ENCODE peak calls at places on chromosomes 13 and 19, in nine cellular contexts. N is Ammon's horn; Y is effector memory CD4-positive, alpha-beta T cell; I is NCI-H748 treated with DMSO at 0.1 percent for 48 hours; R is GM04503; V is activated T-cell treated with anti-CD3 and anti-CD28 coated beads for 24 hours; E is coronary artery; M is M059J; H is fibroblast of the conjunctiva. P is an unnamed sample.

GRCh38 chr19:31470229-31470939 is 121.1 kb upstream of the TSHZ3 start:
- DNase-seq in N (no peak), Y (no peak), I (no peak), R (no peak), V (no peak), E (no peak), M (no peak), H (no peak), P (no peak)

GRCh38 chr13:66803759-66804456 is 426.2 kb downstream of the PCDH9 start:
- DNase-seq in N (peak), Y (no peak), I (peak), R (no peak), V (no peak), E (no peak), M (no peak), H (no peak), P (no peak)

GRCh38 chr19:48999481-49000325 is 6.0 kb downstream of the RUVBL2 start:
- DNase-seq in N (peak), Y (peak), I (no peak), R (no peak), V (no peak), E (no peak), M (peak), H (peak), P (no peak)

GRCh38 chr19:38209671-38210457 is 14.2 kb downstream of the DPF1 start:
- DNase-seq in N (peak), Y (no peak), I (peak), R (no peak), V (no peak), E (no peak), M (peak), H (peak), P (no peak)

GRCh38 chr19:54572696-54573311 is 786 bp upstream of the LILRA2 start:
- DNase-seq in N (peak), Y (no peak), I (no peak), R (no peak), V (no peak), E (no peak), M (no peak), H (no peak), P (no peak)

GRCh38 chr13:29713841-29714240 is 118.4 kb upstream of the SLC7A1 start:
- DNase-seq in N (no peak), Y (no peak), I (no peak), R (no peak), V (no peak), E (peak), M (no peak), H (no peak), P (no peak)

GRCh38 chr13:98327326-98328314 is 150.6 kb upstream of the RNF113B start:
- DNase-seq in N (no peak), Y (no peak), I (no peak), R (peak), V (no peak), E (no peak), M (no peak), H (peak), P (peak)

GRCh38 chr13:85538957-85539356 is 260.3 kb downstream of the SLITRK6 start:
- DNase-seq in N (no peak), Y (no peak), I (no peak), R (no peak), V (no peak), E (no peak), M (no peak), H (no peak), P (peak)

GRCh38 chr19:38743394-38744297 is 628 bp downstream of the CAPN12 start:
- DNase-seq in N (no peak), Y (no peak), I (no peak), R (no peak), V (no peak), E (no peak), M (no peak), H (no peak), P (no peak)

GRCh38 chr19:49057636-49058234 is at the start of gene CGB7:
- DNase-seq in N (peak), Y (no peak), I (peak), R (no peak), V (peak), E (no peak), M (peak), H (peak), P (peak)

GRCh38 chr19:10751109-10751972 is 33.5 kb downstream of the DNM2 start:
- DNase-seq in N (peak), Y (no peak), I (no peak), R (no peak), V (no peak), E (no peak), M (no peak), H (no peak), P (no peak)

GRCh38 chr19:9547870-9548269 is 9.4 kb upstream of the ZNF426 start:
- DNase-seq in N (no peak), Y (no peak), I (no peak), R (no peak), V (no peak), E (no peak), M (no peak), H (no peak), P (no peak)

GRCh38 chr13:32019612-32020233 is 11.9 kb upstream of the FRY start:
- DNase-seq in N (peak), Y (no peak), I (peak), R (no peak), V (no peak), E (no peak), M (peak), H (peak), P (no peak)

GRCh38 chr13:51643114-51643881 is 59.0 kb downstream of the WDFY2 start:
- DNase-seq in N (no peak), Y (no peak), I (no peak), R (peak), V (no peak), E (no peak), M (peak), H (peak), P (peak)